ENCODE peak calls at places on chromosomes 16 and 17, in four cellular contexts. W is GM12878, A is HCT116, N is K562. K is an unnamed sample.

GRCh38 chr17:48259710-48260291 is 152.2 kb downstream of the SNX11 start:
- DNase-seq in W (no peak), A (no peak), N (peak), K (no peak)

GRCh38 chr17:80029235-80029974 is 6.3 kb downstream of the TBC1D16 start:
- DNase-seq in W (no peak), A (no peak), N (no peak), K (no peak)

GRCh38 chr17:16938031-16938430 is 33.9 kb downstream of the TNFRSF13B start:
- DNase-seq in W (no peak), A (no peak), N (no peak), K (no peak)

GRCh38 chr17:81020767-81021497 is 14.0 kb upstream of the BAIAP2 start:
- DNase-seq in W (no peak), A (no peak), N (peak), K (no peak)

GRCh38 chr17:75130632-75131277 is 787 bp downstream of the NT5C start:
- DNase-seq in W (no peak), A (peak), N (peak), K (no peak)

GRCh38 chr17:35807371-35808144 is 1.7 kb upstream of the TAF15 start:
- DNase-seq in W (no peak), A (no peak), N (no peak), K (no peak)

GRCh38 chr17:64343833-64344637 is 46.6 kb downstream of the PECAM1 start:
- DNase-seq in W (no peak), A (no peak), N (no peak), K (no peak)

GRCh38 chr17:70919241-70919640 is 749.9 kb downstream of the KCNJ2 start:
- DNase-seq in W (no peak), A (no peak), N (no peak), K (no peak)

GRCh38 chr17:60231234-60231633 is 81.5 kb downstream of the CA4 start:
- DNase-seq in W (no peak), A (peak), N (peak), K (no peak)

GRCh38 chr17:49515196-49515770 is 20.2 kb downstream of the NGFR start:
- DNase-seq in W (peak), A (peak), N (peak), K (no peak)

GRCh38 chr17:82699551-82699950 is 1.1 kb upstream of the RAB40B start:
- DNase-seq in W (no peak), A (no peak), N (no peak), K (no peak)

GRCh38 chr17:16297367-16298139 is 55.7 kb downstream of the CENPV start:
- DNase-seq in W (no peak), A (no peak), N (peak), K (no peak)

GRCh38 chr16:14056970-14057369 is 14.1 kb upstream of the MRTFB start:
- DNase-seq in W (no peak), A (no peak), N (no peak), K (no peak)

GRCh38 chr16:66399031-66399430 is 28.1 kb upstream of the BEAN1 start:
- DNase-seq in W (no peak), A (no peak), N (no peak), K (no peak)

GRCh38 chr16:49593423-49594040 is 219.9 kb downstream of the C16orf78 start:
- DNase-seq in W (no peak), A (no peak), N (no peak), K (no peak)

GRCh38 chr16:51440096-51440495 is 289.0 kb upstream of the SALL1 start:
- DNase-seq in W (no peak), A (no peak), N (no peak), K (no peak)

DNA sequence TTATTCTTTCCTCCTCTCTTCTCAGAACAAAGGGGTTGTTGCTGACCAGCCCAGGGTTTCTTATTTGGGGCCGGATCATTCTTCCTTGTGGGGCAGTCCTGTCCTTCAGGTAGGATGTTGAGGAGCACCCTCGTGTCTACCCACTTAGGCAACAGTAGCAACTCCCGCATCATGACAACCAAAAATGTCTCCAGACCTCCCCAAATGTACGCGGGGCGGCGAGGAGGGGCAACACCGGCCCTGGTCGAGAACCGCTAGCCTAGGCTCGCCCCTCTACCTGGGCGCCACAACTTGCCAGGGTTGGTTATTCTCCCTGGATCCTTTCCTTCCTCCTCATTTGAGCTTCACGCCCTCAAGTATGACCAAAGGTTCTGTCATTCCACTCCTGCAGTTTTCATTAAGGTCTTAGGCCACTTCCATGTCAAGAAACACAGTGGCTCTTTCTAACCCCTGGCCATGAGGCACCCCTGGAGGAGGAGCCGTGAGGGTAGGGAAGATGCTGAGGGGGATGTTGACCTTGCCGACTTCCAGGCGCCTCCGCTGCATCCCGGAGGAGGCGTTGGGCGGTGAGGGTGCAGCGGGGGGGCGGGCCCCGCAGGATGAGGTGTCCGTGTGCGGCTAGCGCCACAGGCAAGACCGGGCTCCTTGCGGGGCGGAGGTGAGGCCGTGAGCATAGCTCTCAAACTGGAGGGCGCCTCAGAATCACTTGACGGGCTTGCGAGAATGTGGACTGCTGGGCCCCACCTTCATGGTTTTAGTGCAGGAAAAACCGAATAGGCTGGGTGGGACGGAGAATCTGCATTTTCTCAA is 712 bp upstream of the SPECC1 start:
- DNase-seq in W (no peak), A (no peak), N (peak), K (no peak)
- TF ChIP-seq SIN3A in W (no peak), A (no peak), N (no peak), K (no peak)

GRCh38 chr16:74034862-74035261 is 261.8 kb upstream of the PSMD7 start:
- DNase-seq in W (no peak), A (peak), N (peak), K (peak)
- TF ChIP-seq CTCF in W (peak), A (no peak), N (peak), K (peak)

DNA sequence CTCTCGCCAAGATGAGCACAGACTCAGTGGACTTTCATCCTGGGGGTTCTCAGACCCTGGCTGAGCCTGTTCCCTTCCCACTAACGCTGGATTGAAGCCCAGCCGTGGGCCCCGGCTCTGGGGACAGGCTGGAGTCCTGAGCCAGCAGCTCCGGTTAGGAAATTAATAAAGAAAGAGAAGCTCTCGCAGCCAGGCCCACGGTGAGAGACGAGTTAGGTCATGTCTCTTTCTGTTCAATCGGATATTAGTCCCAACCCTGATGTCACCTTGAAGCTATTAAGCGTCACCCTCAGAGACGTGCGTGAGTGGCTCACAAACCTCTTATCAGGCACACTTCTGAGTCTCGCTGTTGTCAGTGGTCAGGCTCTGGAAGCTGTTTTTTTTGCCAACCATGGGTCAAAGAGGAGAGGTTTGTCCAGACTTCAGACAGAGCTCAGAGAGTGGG is 27.0 kb downstream of the MEOX1 start:
- DNase-seq in W (no peak), A (no peak), N (no peak), K (no peak)
- TF ChIP-seq POLR2AphosphoS5 in W (no peak), A (no peak), N (no peak), K (no peak)

DNA sequence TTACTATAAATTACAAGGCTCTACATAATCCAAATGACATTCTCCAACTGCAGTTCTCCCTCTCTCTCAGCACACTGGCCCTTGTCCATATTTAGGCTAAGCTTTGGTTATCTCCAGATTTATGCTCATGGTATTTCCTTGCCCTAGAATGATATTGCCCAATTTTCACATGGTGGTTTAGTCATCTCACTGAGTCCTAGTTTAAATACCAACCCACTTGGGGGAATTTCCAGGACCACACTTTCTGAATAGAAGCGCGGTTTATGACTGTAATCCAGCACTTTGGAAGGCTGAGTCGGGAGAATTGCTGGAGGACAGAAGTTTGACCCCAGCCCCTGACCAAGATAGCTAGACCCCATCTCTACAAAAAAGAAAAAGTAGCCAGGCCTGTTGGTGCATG is 280.1 kb upstream of the MON1B start:
- DNase-seq in W (no peak), A (no peak), N (no peak), K (peak)
- TF ChIP-seq SIN3A in W (no peak), A (no peak), N (no peak), K (no peak)

GRCh38 chr16:69310479-69311114 is 553 bp upstream of the VPS4A start:
- DNase-seq in W (no peak), A (no peak), N (no peak), K (no peak)

GRCh38 chr16:69313469-69313868 is 2.3 kb downstream of the VPS4A start:
- DNase-seq in W (no peak), A (no peak), N (no peak), K (no peak)

GRCh38 chr16:69311115-69311532 is at the start of gene VPS4A:
- DNase-seq in W (peak), A (peak), N (peak), K (peak)

GRCh38 chr16:69309316-69309715 is 1.8 kb upstream of the VPS4A start:
- DNase-seq in W (no peak), A (no peak), N (no peak), K (no peak)

GRCh38 chr16:69311533-69312388 is 611 bp downstream of the VPS4A start:
- DNase-seq in W (no peak), A (no peak), N (peak), K (no peak)
- TF ChIP-seq CTCF in W (no peak), A (no peak), N (peak), K (peak)

DNA sequence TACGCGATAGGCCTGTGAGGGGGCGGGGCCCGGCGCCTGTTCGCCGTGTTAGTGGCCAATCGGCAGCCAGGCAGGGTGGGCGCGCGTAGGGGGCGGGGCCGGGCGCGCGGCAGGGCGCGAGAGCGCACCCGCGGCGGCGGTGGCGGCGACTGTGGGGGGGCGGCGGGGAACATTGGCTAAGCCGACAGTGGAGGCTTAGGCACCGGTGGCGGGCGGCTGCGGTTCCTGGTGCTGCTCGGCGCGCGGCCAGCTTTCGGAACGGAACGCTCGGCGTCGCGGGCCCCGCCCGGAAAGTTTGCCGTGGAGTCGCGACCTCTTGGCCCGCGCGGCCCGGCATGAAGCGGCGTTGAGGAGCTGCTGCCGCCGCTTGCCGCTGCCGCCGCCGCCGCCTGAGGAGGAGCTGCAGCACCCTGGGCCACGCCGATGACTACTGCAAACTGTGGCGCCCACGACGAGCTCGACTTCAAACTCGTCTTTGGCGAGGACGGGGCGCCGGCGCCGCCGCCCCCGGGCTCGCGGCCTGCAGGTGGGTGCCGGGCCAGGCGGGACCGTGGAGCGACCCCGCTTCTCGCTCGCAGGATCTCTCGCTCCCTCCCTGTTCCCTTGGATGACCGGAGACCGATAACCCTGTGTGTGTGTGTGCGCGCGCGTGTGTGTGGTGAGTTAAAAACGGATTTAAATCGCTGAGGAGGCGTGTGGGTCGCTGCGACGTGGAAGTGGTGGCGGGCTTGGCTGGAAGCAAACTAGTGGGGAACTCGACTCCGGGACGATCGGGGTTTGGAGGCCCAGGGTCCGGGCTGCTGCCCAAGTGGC is at the start of gene NFATC3:
- DNase-seq in W (no peak), A (peak), N (peak), K (no peak)
- TF ChIP-seq POLR2AphosphoS5 in W (no peak), A (peak), N (no peak), K (no peak)

GRCh38 chr17:76826290-76827138 is 41.7 kb upstream of the MGAT5B start:
- DNase-seq in W (no peak), A (no peak), N (no peak), K (no peak)
- TF ChIP-seq SIN3A in W (no peak), A (no peak), N (no peak), K (no peak)

DNA sequence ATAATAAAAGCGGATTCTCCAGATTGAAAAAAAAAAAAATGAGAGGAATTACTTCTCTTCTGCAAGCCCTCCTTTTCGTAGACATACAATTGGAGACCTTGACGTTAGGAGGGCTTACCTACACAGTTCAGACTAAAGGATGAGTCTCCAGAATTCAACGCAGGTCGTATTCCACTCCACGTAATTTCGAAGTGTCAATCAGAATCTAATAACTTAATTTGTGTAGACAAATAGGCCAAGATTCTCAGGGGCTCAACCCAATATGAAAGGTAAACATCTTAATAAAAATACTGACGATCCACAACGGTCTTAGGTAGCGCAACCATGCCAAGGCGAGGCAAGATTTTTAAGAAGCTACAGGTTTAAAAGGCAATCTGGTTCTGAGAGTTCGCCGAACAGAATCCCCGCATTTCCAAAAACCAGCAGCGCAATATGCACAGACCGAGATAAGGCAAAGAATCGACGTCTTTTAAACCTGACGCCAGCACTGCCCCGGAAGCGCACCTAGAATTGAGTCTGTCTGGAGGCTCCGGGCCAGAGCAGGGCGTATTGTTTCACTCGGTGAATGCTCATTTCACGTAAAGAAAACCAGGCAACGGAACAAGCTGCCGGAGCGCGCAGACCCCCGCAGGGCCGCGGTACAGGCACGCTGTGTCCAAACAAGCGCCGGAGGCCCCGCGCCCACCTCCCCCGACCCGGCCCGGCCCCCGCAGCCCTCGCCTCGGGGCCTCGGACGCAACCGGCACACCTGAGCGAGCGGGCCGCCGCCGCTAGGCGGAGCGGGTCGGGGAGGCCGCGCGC is 623 bp downstream of the MBTPS1 start:
- DNase-seq in W (no peak), A (no peak), N (peak), K (no peak)
- TF ChIP-seq CTCF in W (no peak), A (no peak), N (no peak), K (no peak)

K was measured in Panc1.